ENCODE peak calls at places on chromosomes 12 and 14, in six cellular contexts. Z is sigmoid colon, R is HCT116, U is HL-60, P is esophagus muscularis mucosa, J is stomach. Q is an unnamed sample.

GRCh38 chr12:2267624-2268477 is 215.1 kb downstream of the CACNA1C start:
- DNase-seq in Z (peak), R (no peak), U (no peak), P (no peak), J (no peak), Q (peak)

GRCh38 chr12:90832427-90832826 is 122.5 kb downstream of the CCER1 start:
- DNase-seq in Z (no peak), R (no peak), U (no peak), P (no peak), J (no peak), Q (no peak)

GRCh38 chr12:76480800-76481199 is 78.8 kb downstream of the OSBPL8 start:
- DNase-seq in Z (no peak), R (no peak), U (peak), P (no peak), J (no peak), Q (no peak)

GRCh38 chr12:92107094-92107493 is 38.6 kb downstream of the BTG1 start:
- DNase-seq in Z (no peak), R (no peak), U (no peak), P (no peak), J (no peak), Q (no peak)

GRCh38 chr12:117025481-117026151 is 73.6 kb downstream of the TESC start:
- DNase-seq in Z (peak), R (peak), U (peak), P (no peak), J (peak), Q (no peak)

GRCh38 chr14:52840916-52841315 is 49.5 kb upstream of the GNPNAT1 start:
- DNase-seq in Z (peak), R (no peak), U (no peak), P (no peak), J (no peak), Q (no peak)

GRCh38 chr14:58738189-58738836 is 100.6 kb downstream of the DACT1 start:
- DNase-seq in Z (no peak), R (no peak), U (no peak), P (no peak), J (no peak), Q (no peak)

GRCh38 chr12:124463341-124463861 is 104.0 kb downstream of the NCOR2 start:
- DNase-seq in Z (no peak), R (no peak), U (no peak), P (no peak), J (no peak), Q (no peak)

GRCh38 chr14:66109426-66109825 is 376.7 kb upstream of the CCDC196 start:
- DNase-seq in Z (no peak), R (no peak), U (no peak), P (no peak), J (no peak), Q (no peak)

GRCh38 chr14:66638688-66639087 is 130.7 kb downstream of the GPHN start:
- DNase-seq in Z (no peak), R (no peak), U (no peak), P (no peak), J (no peak), Q (no peak)

DNA sequence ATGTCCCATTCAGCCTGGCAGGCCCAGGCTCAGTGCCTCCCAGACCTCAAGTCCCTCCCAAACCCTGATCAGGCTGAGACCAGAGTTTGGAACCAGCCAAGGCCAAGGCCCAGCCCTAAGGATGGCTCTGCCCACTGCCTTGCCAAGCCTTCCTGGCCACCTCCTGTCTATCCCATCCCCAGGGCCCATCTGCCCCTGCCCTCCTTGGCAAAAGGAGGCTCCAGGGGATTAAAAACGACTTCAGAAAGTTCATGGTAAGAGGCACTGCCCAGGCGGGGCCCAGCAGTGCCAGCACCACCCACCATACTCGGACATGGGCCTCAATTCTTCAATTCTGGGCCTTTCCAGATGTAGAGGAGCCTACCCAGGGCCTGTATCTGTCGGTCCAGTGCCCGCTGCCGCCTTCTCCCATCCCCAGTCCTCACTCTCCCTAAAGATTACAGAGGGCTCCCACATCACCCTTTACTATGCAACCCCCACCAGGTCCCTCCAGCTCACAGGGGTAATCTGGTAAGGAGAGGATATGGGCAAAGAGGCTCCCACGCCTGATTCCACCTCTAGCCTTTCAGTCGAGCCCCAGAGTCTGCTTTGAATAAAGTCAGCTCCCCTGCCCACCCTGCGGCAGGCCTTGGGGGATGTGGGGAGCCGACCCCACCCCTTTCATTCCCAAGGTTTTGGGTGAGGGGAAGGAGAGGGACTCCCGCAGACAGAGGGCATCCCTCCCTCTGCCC is 933 bp downstream of the ADCY6 start:
- DNase-seq in Z (no peak), R (no peak), U (no peak), P (no peak), J (no peak), Q (no peak)
- H3K4me3 ChIP-seq in Z (peak), R (peak), U (no peak), P (peak), J (peak), Q (peak)

DNA sequence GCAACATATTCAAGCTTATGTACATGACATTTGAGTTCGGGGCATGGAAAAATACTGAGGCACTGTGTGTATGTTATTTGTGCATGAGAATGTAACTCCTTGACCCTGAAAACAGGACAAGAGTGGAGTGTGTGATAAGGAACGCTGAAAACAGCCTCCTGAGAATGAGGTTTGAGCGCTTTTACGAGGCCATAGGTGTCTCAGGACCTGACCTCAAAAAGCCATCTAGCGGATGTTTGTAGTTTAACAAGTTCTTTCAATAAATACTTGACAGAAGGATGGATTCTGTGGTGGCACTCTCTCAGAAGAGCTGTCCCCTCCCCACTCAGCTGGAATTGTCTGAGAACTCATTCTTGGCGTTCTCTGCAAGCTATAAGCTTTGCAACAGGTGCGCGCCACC is 350.5 kb upstream of the TMTC1 start:
- DNase-seq in Z (no peak), R (peak), U (no peak), P (no peak), J (no peak), Q (no peak)
- TF ChIP-seq CTCF in Z (no peak), R (peak), U (no peak), P (no peak), J (no peak), Q (no peak)

DNA sequence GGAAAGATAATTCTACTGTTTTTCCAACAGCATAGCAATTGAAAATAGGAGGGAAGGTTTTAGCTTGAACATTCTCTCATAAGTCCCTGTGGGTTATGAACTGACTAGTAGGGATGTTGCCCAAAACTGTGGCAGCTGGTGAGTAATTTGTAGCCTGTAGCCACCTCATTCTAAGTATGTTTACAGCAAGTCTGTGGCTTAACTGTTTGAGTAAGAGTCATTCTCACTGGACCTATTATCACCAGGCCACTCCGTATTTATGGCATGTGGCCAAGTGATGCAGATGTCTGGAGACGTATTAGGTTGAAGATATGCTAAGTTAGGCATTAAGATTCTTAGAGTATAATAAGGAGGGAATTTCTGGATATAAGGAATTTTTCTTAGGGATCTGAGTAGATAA is 458.3 kb downstream of the ETNK1 start:
- DNase-seq in Z (no peak), R (no peak), U (no peak), P (no peak), J (no peak), Q (no peak)
- TF ChIP-seq POLR2AphosphoS5 in Z (no peak), R (no peak), U (no peak), P (no peak), J (no peak), Q (no peak)

DNA sequence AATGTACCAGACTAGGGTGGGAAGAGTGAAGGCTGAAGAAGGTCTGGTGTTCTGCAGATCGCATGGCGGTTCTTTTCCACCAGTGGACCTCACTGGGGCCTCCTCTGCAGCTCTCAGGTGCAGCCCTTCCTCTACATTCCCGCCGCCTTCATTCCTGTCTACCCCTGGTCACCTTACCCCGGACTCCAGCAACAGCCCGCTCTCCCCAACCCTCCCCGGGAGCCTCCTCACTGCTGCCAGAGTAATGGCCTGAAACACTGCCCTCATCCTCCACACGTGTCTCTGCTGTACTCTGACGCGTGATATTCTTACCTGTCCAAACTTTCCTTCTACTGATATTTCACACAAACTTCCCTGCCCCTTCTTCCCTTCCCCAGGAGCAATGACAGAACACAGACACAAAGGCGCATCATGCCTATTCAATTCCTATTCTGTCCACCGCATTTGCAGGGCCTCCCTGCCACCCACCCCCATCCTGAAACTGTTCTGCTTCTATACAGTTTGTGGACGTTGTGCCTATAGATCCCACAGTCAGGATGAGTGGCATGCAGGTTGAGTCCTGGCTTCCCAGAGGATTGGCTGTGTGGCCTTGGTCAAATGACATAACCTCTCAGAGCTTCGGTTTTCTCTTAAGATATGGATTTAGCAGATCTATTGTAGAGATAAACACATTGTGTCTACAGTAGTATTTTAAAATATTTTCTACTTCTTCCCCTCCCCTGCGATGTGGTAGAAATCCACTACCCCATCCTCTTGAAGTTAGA is 1.7 kb upstream of the NUAK1 start:
- DNase-seq in Z (no peak), R (no peak), U (no peak), P (no peak), J (no peak), Q (no peak)
- H3K4me3 ChIP-seq in Z (peak), R (peak), U (no peak), P (peak), J (peak), Q (peak)

GRCh38 chr12:121839993-121840761 is 18.5 kb downstream of the HPD start:
- DNase-seq in Z (no peak), R (no peak), U (peak), P (no peak), J (no peak), Q (no peak)

GRCh38 chr12:121837680-121838079 is 21.0 kb downstream of the HPD start:
- DNase-seq in Z (no peak), R (no peak), U (no peak), P (no peak), J (no peak), Q (no peak)

GRCh38 chr12:121838096-121838495 is 20.6 kb downstream of the HPD start:
- DNase-seq in Z (no peak), R (no peak), U (no peak), P (no peak), J (no peak), Q (no peak)

GRCh38 chr12:121843236-121843982 is 15.2 kb downstream of the HPD start:
- DNase-seq in Z (no peak), R (no peak), U (no peak), P (no peak), J (no peak), Q (no peak)

GRCh38 chr12:121839106-121839992 is 19.3 kb downstream of the HPD start:
- DNase-seq in Z (peak), R (peak), U (peak), P (peak), J (peak), Q (peak)
- TF ChIP-seq CTCF in Z (peak), R (peak), U (no peak), P (peak), J (no peak), Q (peak)

GRCh38 chr12:108019862-108020261 is 109.2 kb upstream of the WSCD2 start:
- DNase-seq in Z (no peak), R (no peak), U (no peak), P (no peak), J (no peak), Q (no peak)
- TF ChIP-seq POLR2AphosphoS5 in Z (no peak), R (no peak), U (no peak), P (no peak), J (no peak), Q (no peak)

DNA sequence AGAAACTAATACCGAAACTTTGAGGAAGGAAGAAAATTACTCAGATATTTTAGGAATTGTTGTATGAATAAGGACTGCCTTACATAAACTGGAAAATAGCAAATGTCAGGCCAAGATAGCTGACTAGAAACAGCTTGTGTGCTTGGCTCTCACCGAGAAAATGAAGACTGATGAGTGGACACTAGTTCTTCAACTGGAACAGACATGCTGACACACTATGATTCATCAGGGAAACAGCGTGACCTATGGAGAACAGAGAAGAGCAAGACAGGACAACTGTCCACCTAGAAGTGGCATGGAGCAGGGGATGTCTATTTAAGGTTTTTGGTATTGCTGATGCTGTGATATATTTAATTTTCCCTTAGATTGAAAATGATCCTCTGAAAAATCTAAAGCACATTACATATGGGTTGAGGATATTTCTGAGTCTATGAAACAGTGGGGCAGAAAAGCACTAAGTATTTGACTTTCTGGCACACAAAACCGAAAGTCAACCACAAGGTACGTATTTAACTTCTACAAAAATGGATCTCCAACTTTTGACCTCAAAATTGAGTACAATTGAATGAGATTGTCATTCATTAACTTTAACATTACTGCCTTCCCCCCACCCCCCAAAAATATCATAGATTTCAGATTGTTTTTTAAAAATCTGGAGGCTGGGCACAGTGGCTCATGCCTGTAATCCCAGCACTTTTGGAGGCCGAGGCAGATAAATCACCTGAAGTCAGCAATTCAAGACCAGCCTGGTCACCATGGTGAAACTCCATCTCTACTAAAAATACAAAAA is 863.2 kb downstream of the LRFN5 start:
- DNase-seq in Z (no peak), R (no peak), U (no peak), P (no peak), J (no peak), Q (no peak)
- H3K4me3 ChIP-seq in Z (no peak), R (no peak), U (no peak), P (no peak), J (no peak), Q (no peak)

GRCh38 chr14:89302396-89302950 is 114.6 kb downstream of the FOXN3 start:
- DNase-seq in Z (no peak), R (peak), U (no peak), P (no peak), J (no peak), Q (no peak)

GRCh38 chr14:89307409-89307808 is 109.6 kb downstream of the FOXN3 start:
- DNase-seq in Z (no peak), R (no peak), U (no peak), P (no peak), J (no peak), Q (no peak)

GRCh38 chr14:89303452-89304435 is 113.3 kb downstream of the FOXN3 start:
- DNase-seq in Z (peak), R (no peak), U (peak), P (no peak), J (peak), Q (peak)

GRCh38 chr14:89308232-89308959 is 108.6 kb downstream of the FOXN3 start:
- DNase-seq in Z (no peak), R (no peak), U (peak), P (no peak), J (no peak), Q (no peak)

DNA sequence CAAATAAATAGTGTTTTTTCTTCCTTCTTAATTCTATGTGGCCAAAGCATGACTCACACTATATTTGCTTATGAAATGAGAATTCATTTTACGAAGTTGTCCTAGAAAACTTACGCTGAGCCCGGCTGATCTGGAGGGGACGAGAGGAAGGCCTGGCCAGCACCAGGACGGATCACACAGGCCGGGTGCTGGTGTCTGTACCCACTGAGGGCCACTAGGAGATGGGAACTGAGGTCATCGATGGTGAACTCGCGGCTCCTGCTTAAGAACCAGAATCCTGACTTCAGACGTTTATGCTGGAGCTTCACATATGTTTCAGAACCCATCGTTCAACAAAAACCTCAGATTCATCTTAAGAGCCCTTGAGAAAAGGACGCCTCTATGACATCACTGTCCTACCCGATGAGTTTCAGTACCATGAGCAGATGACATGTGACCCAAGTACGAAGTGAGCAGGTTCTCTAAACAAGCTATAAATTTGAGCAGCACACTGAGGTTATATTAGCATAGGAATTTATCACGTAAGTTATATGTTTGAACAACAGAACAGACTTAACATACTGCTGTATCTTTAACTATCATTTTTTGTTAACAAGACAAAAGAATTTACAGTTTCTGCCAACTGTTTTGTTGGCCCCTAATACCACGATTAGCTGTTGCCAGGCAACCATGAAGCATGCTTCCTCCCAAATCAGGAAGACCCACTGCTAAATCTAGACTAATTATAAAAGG is 111.9 kb downstream of the FOXN3 start:
- DNase-seq in Z (peak), R (no peak), U (no peak), P (no peak), J (no peak), Q (no peak)
- TF ChIP-seq CTCF in Z (no peak), R (no peak), U (no peak), P (no peak), J (no peak), Q (no peak)

GRCh38 chr12:100858658-100859057 is 64.1 kb downstream of the ANO4 start:
- DNase-seq in Z (no peak), R (no peak), U (peak), P (no peak), J (no peak), Q (no peak)
- TF ChIP-seq POLR2AphosphoS5 in Z (no peak), R (no peak), U (no peak), P (no peak), J (no peak), Q (no peak)

GRCh38 chr12:106134294-106134949 is 4.3 kb downstream of the NUAK1 start:
- DNase-seq in Z (no peak), R (no peak), U (no peak), P (no peak), J (no peak), Q (no peak)

GRCh38 chr12:106137456-106138278 is 1.1 kb downstream of the NUAK1 start:
- DNase-seq in Z (no peak), R (no peak), U (no peak), P (no peak), J (no peak), Q (no peak)

GRCh38 chr12:106135781-106136180 is 3.0 kb downstream of the NUAK1 start:
- DNase-seq in Z (no peak), R (no peak), U (no peak), P (no peak), J (no peak), Q (no peak)

GRCh38 chr12:106135075-106135474 is 3.7 kb downstream of the NUAK1 start:
- DNase-seq in Z (no peak), R (no peak), U (no peak), P (no peak), J (no peak), Q (no peak)

GRCh38 chr12:106136263-106136662 is 2.5 kb downstream of the NUAK1 start:
- DNase-seq in Z (peak), R (peak), U (peak), P (peak), J (peak), Q (peak)
- H3K4me3 ChIP-seq in Z (peak), R (no peak), U (no peak), P (peak), J (peak), Q (peak)

Q was measured in suprapubic skin.